ENCODE peak calls at places on chromosomes 7 and 10, in ten cellular contexts. J is stromal cell of bone marrow, D is neural progenitor cell, N is hepatocyte, Q is GM23338, B is M059J, C is mesothelial cell of epicardium, T is brain microvascular endothelial cell, O is transverse colon, Z is activated T-cell treated with anti-CD3 and anti-CD28 coated beads for 48 hours. Y is an unnamed sample.

GRCh38 chr7:380226-380550 is 90.2 kb downstream of the FOXL3 start:
- DNase-seq in T (no peak), J (no peak), O (no peak), Z (no peak), N (no peak), D (peak; percentile 74), B (no peak), Q (peak; percentile 40), C (no peak), Y (no peak)

GRCh38 chr7:40162516-40162915 is 27.7 kb downstream of the SUGCT start:
- DNase-seq in J (no peak), O (no peak), T (peak; percentile 28), Q (no peak), B (peak; percentile 38), D (no peak), Z (no peak), C (no peak), N (no peak), Y (no peak)

GRCh38 chr7:91941450-91941849 is 788 bp downstream of the AKAP9 start:
- DNase-seq in C (no peak), N (peak; percentile 37), Z (peak; percentile 10), D (peak; percentile 60), O (peak; percentile 60), J (no peak), B (peak; percentile 45), T (peak; percentile 23), Q (peak; percentile 52), Y (peak; percentile 27)

GRCh38 chr7:87628780-87629569 is 777 bp downstream of the RUNDC3B start:
- DNase-seq in D (peak; percentile 62), C (peak; percentile 49), T (no peak), B (peak; percentile 54), Z (peak; percentile 9), O (peak; percentile 73), N (peak; percentile 47), J (no peak), Q (peak; percentile 68), Y (peak; percentile 27)

GRCh38 chr10:56349611-56350010 is 11.4 kb downstream of the ZWINT start:
- DNase-seq in O (no peak), T (no peak), N (no peak), C (no peak), B (no peak), Z (no peak), J (no peak), D (no peak), Q (no peak), Y (no peak)

GRCh38 chr7:148495614-148496013 is 95.0 kb upstream of the C7orf33 start:
- DNase-seq in N (no peak), B (no peak), O (no peak), Z (no peak), Q (no peak), C (no peak), T (no peak), J (no peak), D (no peak), Y (no peak)

GRCh38 chr10:3516191-3516590 is 268.8 kb downstream of the KLF6 start:
- DNase-seq in Z (no peak), C (no peak), D (peak; percentile 63), B (no peak), Q (no peak), O (no peak), J (no peak), N (no peak), T (no peak), Y (no peak)

GRCh38 chr7:43006008-43006407 is 73.8 kb downstream of the MRPL32 start:
- DNase-seq in J (no peak), C (no peak), O (no peak), T (no peak), N (no peak), B (no peak), Q (no peak), Z (no peak), D (no peak), Y (no peak)

GRCh38 chr7:156019776-156020565 is 207.7 kb upstream of the SHH start:
- DNase-seq in Z (no peak), B (no peak), O (no peak), Q (no peak), C (no peak), D (no peak), N (no peak), J (no peak), T (no peak), Y (no peak)

GRCh38 chr7:29146888-29147609 is 712 bp upstream of the CPVL start:
- DNase-seq in C (no peak), D (peak; percentile 45), Q (peak; percentile 43), B (peak; percentile 34), Z (no peak), J (no peak), N (peak; percentile 16), O (peak; percentile 20), T (no peak), Y (peak; percentile 44)

GRCh38 chr7:27141591-27142561 is 1.6 kb downstream of the HOXA5 start:
- DNase-seq in O (peak; percentile 37), Q (peak; percentile 75), J (no peak), T (no peak), B (no peak), D (peak; percentile 73), Z (no peak), N (no peak), C (peak; percentile 59), Y (peak; percentile 78)

GRCh38 chr7:134941185-134941900 is 45.0 kb upstream of the AGBL3 start:
- DNase-seq in Q (peak; percentile 21), O (no peak), D (peak; percentile 31), J (peak; percentile 42), B (peak; percentile 83), T (peak; percentile 89), N (peak; percentile 71), C (no peak), Z (no peak), Y (peak; percentile 79)

GRCh38 chr10:43211030-43211429 is 55.8 kb downstream of the RASGEF1A start:
- DNase-seq in J (no peak), Z (no peak), O (no peak), C (no peak), T (peak; percentile 20), Q (no peak), D (no peak), N (peak; percentile 37), B (peak; percentile 14), Y (peak; percentile 27)

GRCh38 chr10:65570143-65571010 is 1355.5 kb upstream of the LRRTM3 start:
- DNase-seq in O (peak; percentile 35), B (peak; percentile 66), C (peak; percentile 80), Q (peak; percentile 87), T (peak; percentile 29), Z (no peak), J (no peak), N (peak; percentile 81), D (peak; percentile 78), Y (peak; percentile 42)

GRCh38 chr7:74355091-74355490 is 65.9 kb downstream of the CLIP2 start:
- DNase-seq in N (no peak), J (peak; percentile 72), Q (no peak), T (peak; percentile 94), D (no peak), B (peak; percentile 95), C (no peak), O (peak; percentile 30), Z (no peak), Y (peak; percentile 97)

GRCh38 chr10:59454289-59454919 is 92.1 kb upstream of the FAM13C start:
- DNase-seq in B (no peak), D (no peak), T (no peak), O (no peak), J (no peak), Z (no peak), N (no peak), C (no peak), Q (no peak), Y (no peak)

GRCh38 chr7:30285067-30285530 is 702 bp downstream of the ZNRF2 start:
- DNase-seq in Z (peak; percentile 25), B (peak; percentile 53), N (peak; percentile 76), Q (peak; percentile 46), J (no peak), T (no peak), O (peak; percentile 33), D (peak; percentile 81), C (peak; percentile 49), Y (no peak)

GRCh38 chr10:124640538-124641231 is 103.5 kb downstream of the FAM53B start:
- DNase-seq in D (peak; percentile 67), C (no peak), T (no peak), N (no peak), B (no peak), Z (no peak), J (no peak), O (no peak), Q (no peak), Y (no peak)

GRCh38 chr10:4144802-4145201 is 359.8 kb upstream of the KLF6 start:
- DNase-seq in J (no peak), N (no peak), B (peak; percentile 23), C (no peak), Z (no peak), D (no peak), O (no peak), Q (no peak), T (no peak), Y (peak; percentile 53)

GRCh38 chr7:101125989-101126650 is 784 bp upstream of the SERPINE1 start:
- DNase-seq in Z (no peak), B (peak; percentile 97), D (no peak), J (no peak), O (peak; percentile 23), N (peak; percentile 60), T (peak; percentile 91), Q (no peak), C (peak; percentile 55), Y (peak; percentile 99)

GRCh38 chr10:84391326-84391725 is 62.9 kb downstream of the CCSER2 start:
- DNase-seq in O (no peak), Z (no peak), B (no peak), T (no peak), D (no peak), N (no peak), J (no peak), C (no peak), Q (no peak), Y (no peak)

GRCh38 chr10:132059760-132060508 is 5.8 kb upstream of the JAKMIP3 start:
- DNase-seq in Z (no peak), B (no peak), Q (no peak), D (no peak), T (no peak), C (no peak), J (no peak), O (no peak), N (no peak), Y (no peak)

GRCh38 chr7:114364151-114364550 is 50.5 kb upstream of the FOXP2 start:
- DNase-seq in N (no peak), Z (no peak), T (no peak), B (no peak), J (no peak), D (peak; percentile 65), C (no peak), Q (peak; percentile 10), O (no peak), Y (no peak)

GRCh38 chr10:88830643-88831277 is 20.9 kb downstream of the ANKRD22 start:
- DNase-seq in B (no peak), D (no peak), T (no peak), J (no peak), N (no peak), Z (no peak), C (no peak), Q (no peak), O (no peak), Y (no peak)

GRCh38 chr10:6269953-6270867 is 67.5 kb downstream of the PFKFB3 start:
- DNase-seq in T (no peak), J (no peak), D (no peak), Q (no peak), C (no peak), N (no peak), B (peak; percentile 83), Z (peak; percentile 68), O (peak; percentile 59), Y (peak; percentile 53)

GRCh38 chr10:69826789-69827532 is 25.3 kb downstream of the COL13A1 start:
- DNase-seq in T (no peak), O (no peak), J (no peak), N (no peak), Z (no peak), Q (peak; percentile 71), D (peak; percentile 59), B (no peak), C (no peak), Y (no peak)

GRCh38 chr7:103131225-103131624 is 17.7 kb downstream of the NAPEPLD start:
- DNase-seq in D (no peak), N (no peak), B (no peak), Q (no peak), J (no peak), C (no peak), O (no peak), T (no peak), Z (no peak), Y (no peak)

GRCh38 chr10:48525113-48525512 is 79.8 kb downstream of the ARHGAP22 start:
- DNase-seq in B (no peak), T (no peak), C (no peak), D (no peak), N (no peak), O (no peak), J (no peak), Z (no peak), Q (no peak), Y (no peak)